ENCODE peak calls at places on chromosomes 12 and 14, in four cellular contexts. J, D, O and P are unnamed samples.

GRCh38 chr12:105567061-105567460 is 236.6 kb downstream of the C12orf75 start:
- DNase-seq in D (no peak), O (no peak), J (no peak), P (no peak)

GRCh38 chr12:114682920-114683708 is 861 bp downstream of the TBX3 start:
- DNase-seq in D (no peak), O (no peak), J (no peak), P (no peak)

GRCh38 chr12:115983226-115983798 is 294.2 kb downstream of the MED13L start:
- DNase-seq in D (no peak), J (no peak), O (peak), P (no peak)

GRCh38 chr12:115872919-115873357 is 404.6 kb downstream of the MED13L start:
- DNase-seq in O (no peak), D (no peak), J (no peak), P (peak)

GRCh38 chr12:75814856-75815754 is 216.5 kb downstream of the PHLDA1 start:
- DNase-seq in J (no peak), D (no peak), O (no peak), P (no peak)

GRCh38 chr14:69662636-69663321 is 51.4 kb downstream of the SUSD6 start:
- DNase-seq in O (no peak), D (no peak), J (no peak), P (no peak)

GRCh38 chr12:45034861-45035265 is 16.0 kb downstream of the DBX2 start:
- DNase-seq in D (no peak), O (no peak), J (no peak), P (no peak)

GRCh38 chr12:95674631-95675030 is 115.9 kb downstream of the NTN4 start:
- DNase-seq in D (no peak), O (peak), J (no peak), P (no peak)

GRCh38 chr12:113131556-113131955 is 4.0 kb downstream of the RASAL1 start:
- DNase-seq in O (no peak), D (no peak), J (no peak), P (no peak)

GRCh38 chr14:85534914-85535313 is 5.0 kb downstream of the FLRT2 start:
- DNase-seq in J (no peak), O (no peak), D (no peak), P (no peak)

GRCh38 chr12:123580772-123581171 is 3.6 kb upstream of the TMED2 start:
- DNase-seq in D (no peak), O (no peak), J (no peak), P (no peak)

GRCh38 chr12:3750616-3751015 is 2.3 kb downstream of the CRACR2A start:
- DNase-seq in D (peak), O (no peak), J (no peak), P (no peak)

GRCh38 chr12:115922952-115923564 is 354.4 kb downstream of the MED13L start:
- DNase-seq in O (peak), J (no peak), D (no peak), P (peak)

GRCh38 chr14:65502676-65503124 is 90.2 kb downstream of the FUT8 start:
- DNase-seq in J (no peak), O (no peak), D (no peak), P (no peak)

GRCh38 chr14:78700236-78700635 is 530.1 kb downstream of the NRXN3 start:
- DNase-seq in D (no peak), J (no peak), O (no peak), P (no peak)

GRCh38 chr14:92389598-92390126 is 66.7 kb downstream of the SLC24A4 start:
- DNase-seq in O (no peak), J (no peak), D (no peak), P (no peak)

GRCh38 chr12:79618848-79619404 is 71.8 kb downstream of the PAWR start:
- DNase-seq in O (no peak), D (no peak), J (no peak), P (no peak)

GRCh38 chr12:26298785-26299621 is 103.6 kb downstream of the SSPN start:
- DNase-seq in O (peak), J (no peak), D (no peak), P (peak)

GRCh38 chr12:112087055-112087850 is 21.3 kb downstream of the NAA25 start:
- DNase-seq in D (no peak), O (no peak), J (no peak), P (no peak)